ENCODE peak calls at places on chromosome 14, in nine cellular contexts. V is endothelial cell of umbilical vein, J is HCT116, G is thyroid gland, P is A549, F is ovary, N is transverse colon, Y is gastrocnemius medialis, C is K562. K is an unnamed sample.

GRCh38 chr14:51479584-51480305 is 172.0 kb upstream of the FRMD6 start:
- DNase-seq in J (no peak), Y (peak), V (no peak), N (no peak), F (no peak), G (no peak), P (no peak), C (no peak), K (no peak)

GRCh38 chr14:105315211-105315721 is 718 bp downstream of the PACS2 start:
- DNase-seq in G (peak), P (peak), N (peak), Y (no peak), J (peak), F (peak), C (no peak), V (peak), K (peak)

GRCh38 chr14:104315625-104316024 is 177.2 kb downstream of the KIF26A start:
- DNase-seq in Y (no peak), C (no peak), J (no peak), V (no peak), N (no peak), P (no peak), F (no peak), G (no peak), K (no peak)

GRCh38 chr14:32232481-32232880 is 29.4 kb upstream of the RNU6-8 start:
- DNase-seq in Y (no peak), G (no peak), F (no peak), J (no peak), V (no peak), P (no peak), C (no peak), N (no peak), K (no peak)

GRCh38 chr14:75428230-75429104 is 645 bp downstream of the JDP2 start:
- DNase-seq in F (peak), J (no peak), G (peak), V (no peak), N (peak), C (peak), P (peak), Y (peak), K (peak)

GRCh38 chr14:43900173-43900655 is 606.9 kb downstream of the FSCB start:
- DNase-seq in N (no peak), J (no peak), Y (no peak), F (no peak), P (no peak), G (no peak), C (no peak), V (no peak), K (no peak)

GRCh38 chr14:29311983-29312382 is 545.4 kb downstream of the FOXG1 start:
- DNase-seq in G (no peak), C (no peak), Y (no peak), N (no peak), F (no peak), V (no peak), J (no peak), P (no peak), K (no peak)

GRCh38 chr14:55701638-55702037 is 121.6 kb downstream of the KTN1 start:
- DNase-seq in N (no peak), C (no peak), V (no peak), J (no peak), G (no peak), F (no peak), P (no peak), Y (no peak), K (no peak)

GRCh38 chr14:99758121-99758871 is 34.9 kb upstream of the EML1 start:
- DNase-seq in V (peak), J (no peak), G (no peak), C (no peak), F (no peak), P (no peak), N (no peak), Y (no peak), K (no peak)

GRCh38 chr14:32611752-32612151 is 282.7 kb downstream of the AKAP6 start:
- DNase-seq in G (no peak), P (no peak), J (no peak), V (no peak), C (no peak), Y (no peak), F (no peak), N (no peak), K (no peak)

GRCh38 chr14:99255621-99256482 is 16.1 kb downstream of the BCL11B start:
- DNase-seq in G (no peak), C (no peak), Y (no peak), V (no peak), J (no peak), N (no peak), P (no peak), F (no peak), K (no peak)

GRCh38 chr14:103686831-103687485 is 28.3 kb downstream of the XRCC3 start:
- DNase-seq in C (no peak), J (no peak), Y (no peak), V (no peak), F (no peak), G (no peak), P (no peak), N (no peak), K (no peak)

GRCh38 chr14:71478542-71478941 is 453.7 kb upstream of the RGS6 start:
- DNase-seq in G (no peak), Y (no peak), P (no peak), V (no peak), F (no peak), C (no peak), J (no peak), N (no peak), K (no peak)

GRCh38 chr14:68789002-68789797 is 3.7 kb downstream of the ZFP36L1 start:
- DNase-seq in Y (peak), G (peak), V (peak), J (no peak), C (peak), F (peak), N (peak), P (peak), K (peak)

GRCh38 chr14:69313176-69313575 is 53.2 kb downstream of the GALNT16 start:
- DNase-seq in F (peak), G (no peak), P (no peak), V (no peak), C (no peak), N (no peak), J (no peak), Y (no peak), K (no peak)

GRCh38 chr14:65101631-65102440 is 481 bp downstream of the MAX start:
- DNase-seq in Y (peak), P (no peak), C (no peak), F (no peak), J (no peak), V (no peak), G (peak), N (peak), K (peak)

GRCh38 chr14:90682615-90683014 is 133.6 kb downstream of the TTC7B start:
- DNase-seq in G (no peak), J (no peak), V (no peak), N (no peak), C (no peak), F (no peak), P (no peak), Y (no peak), K (no peak)

GRCh38 chr14:101333335-101334280 is 227.7 kb upstream of the DIO3 start:
- DNase-seq in V (no peak), J (no peak), F (no peak), C (no peak), P (no peak), N (no peak), Y (no peak), G (no peak), K (no peak)

GRCh38 chr14:100577321-100577985 is 9.8 kb downstream of the BEGAIN start:
- DNase-seq in Y (no peak), C (no peak), V (no peak), N (no peak), J (no peak), G (no peak), F (peak), P (no peak), K (no peak)

GRCh38 chr14:102212845-102213244 is 73.1 kb downstream of the WDR20 start:
- DNase-seq in G (no peak), J (no peak), F (no peak), P (no peak), Y (no peak), V (no peak), C (no peak), N (no peak), K (no peak)

GRCh38 chr14:58760121-58760520 is 122.4 kb downstream of the DACT1 start:
- DNase-seq in J (no peak), F (no peak), C (no peak), V (no peak), Y (no peak), P (no peak), G (no peak), N (no peak), K (no peak)

GRCh38 chr14:88871429-88871828 is 47.0 kb downstream of the TTC8 start:
- DNase-seq in G (no peak), F (no peak), N (no peak), V (no peak), P (no peak), C (no peak), Y (no peak), J (no peak), K (no peak)

GRCh38 chr14:88870777-88871176 is 46.3 kb downstream of the TTC8 start:
- DNase-seq in G (no peak), F (no peak), N (no peak), P (no peak), J (no peak), V (no peak), C (no peak), Y (no peak), K (no peak)

GRCh38 chr14:88872976-88873375 is 48.5 kb downstream of the TTC8 start:
- DNase-seq in C (no peak), F (no peak), P (no peak), Y (no peak), J (no peak), G (no peak), V (no peak), N (no peak), K (no peak)

GRCh38 chr14:88866305-88866704 is 41.9 kb downstream of the TTC8 start:
- DNase-seq in P (no peak), Y (no peak), F (no peak), J (no peak), C (no peak), G (no peak), V (peak), N (no peak), K (no peak)

GRCh38 chr14:88868558-88869159 is 44.2 kb downstream of the TTC8 start:
- DNase-seq in V (peak), J (peak), G (no peak), C (peak), F (no peak), N (no peak), P (no peak), Y (no peak), K (no peak)
- TF ChIP-seq CTCF in V (no peak), J (peak), G (peak), C (peak), F (peak), N (peak), P (peak), Y (peak), K (peak)

GRCh38 chr14:45135659-45136314 is at the start of gene FANCM:
- DNase-seq in N (peak), G (peak), V (peak), F (peak), J (peak), C (peak), P (peak), Y (peak), K (peak)
- TF ChIP-seq POLR2A in N (no peak), G (peak), V (peak), F (no peak), J (peak), C (peak), P (peak), Y (peak), K (peak)

GRCh38 chr14:97705976-97706375 is 908.8 kb downstream of the VRK1 start:
- DNase-seq in F (no peak), V (no peak), Y (no peak), J (no peak), C (no peak), G (no peak), N (no peak), P (no peak), K (no peak)

GRCh38 chr14:97704316-97704715 is 907.1 kb downstream of the VRK1 start:
- DNase-seq in Y (no peak), C (no peak), F (no peak), J (no peak), N (no peak), V (no peak), G (no peak), P (no peak), K (no peak)

GRCh38 chr14:97705107-97705506 is 907.9 kb downstream of the VRK1 start:
- DNase-seq in N (no peak), V (no peak), Y (no peak), J (no peak), P (no peak), G (no peak), C (no peak), F (no peak), K (no peak)

GRCh38 chr14:97707603-97708002 is 910.4 kb downstream of the VRK1 start:
- DNase-seq in P (no peak), N (no peak), V (no peak), F (no peak), Y (no peak), J (no peak), C (no peak), G (no peak), K (no peak)

DNA sequence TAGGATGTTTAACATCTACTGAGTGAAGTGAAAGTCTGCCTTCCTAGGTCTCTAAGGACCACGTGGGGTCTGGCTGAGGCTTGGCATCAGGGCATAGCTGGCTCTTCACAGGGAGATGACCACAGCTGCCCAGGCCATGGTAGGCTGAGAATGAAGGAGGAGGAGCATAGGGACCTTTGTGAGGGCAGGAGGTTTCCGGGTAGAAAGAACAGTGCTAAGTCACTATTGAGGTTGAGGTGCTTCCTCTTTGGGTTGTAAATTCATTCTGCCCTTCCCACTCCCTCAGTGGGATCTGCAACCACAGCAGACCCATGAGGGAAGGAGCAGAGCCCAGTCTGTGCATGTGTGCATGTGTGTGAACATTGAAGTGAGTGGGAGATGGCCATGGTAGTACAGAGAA is 909.6 kb downstream of the VRK1 start:
- DNase-seq in C (no peak), V (no peak), Y (no peak), N (no peak), G (no peak), F (no peak), J (no peak), P (no peak), K (no peak)
- H3K4me3 ChIP-seq in C (no peak), V (no peak), Y (no peak), N (no peak), G (no peak), F (no peak), J (no peak), P (no peak), K (no peak)

GRCh38 chr14:106317593-106317992 is 791.2 kb downstream of the TMEM121 start:
- DNase-seq in V (no peak), F (no peak), P (no peak), N (no peak), J (no peak), C (no peak), G (no peak), Y (no peak), K (no peak)

GRCh38 chr14:106318700-106319099 is 792.3 kb downstream of the TMEM121 start:
- DNase-seq in G (no peak), V (no peak), C (peak), P (no peak), Y (no peak), J (no peak), F (no peak), N (no peak), K (no peak)
- TF ChIP-seq CTCF in G (no peak), V (no peak), C (peak), P (no peak), Y (no peak), J (peak), F (no peak), N (peak), K (peak)